ENCODE peak calls at places on chromosome 17, in six cellular contexts. Q, P, K, Y, U and L are unnamed samples.

GRCh38 chr17:17712268-17712924 is 31.1 kb downstream of the RAI1 start:
- DNase-seq in Q (peak; percentile 88), P (no peak), K (no peak), Y (no peak), U (peak; percentile 87), L (no peak)

GRCh38 chr17:53628011-53628410 is 194.7 kb upstream of the KIF2B start:
- DNase-seq in Q (peak; percentile 18), P (no peak), K (no peak), Y (no peak), U (no peak), L (no peak)

GRCh38 chr17:78271419-78272160 is 40.2 kb downstream of the TMEM235 start:
- DNase-seq in Q (no peak), P (no peak), K (no peak), Y (no peak), U (no peak), L (peak; percentile 38)

GRCh38 chr17:38789185-38789584 is 10.2 kb downstream of the PIP4K2B start:
- DNase-seq in Q (peak; percentile 79), P (no peak), K (no peak), Y (no peak), U (no peak), L (no peak)

GRCh38 chr17:1907818-1908698 is 78.3 kb downstream of the RPA1 start:
- DNase-seq in Q (peak; percentile 28), P (peak; percentile 3), K (no peak), Y (no peak), U (peak; percentile 29), L (no peak)

GRCh38 chr17:20852541-20853370 is 190.1 kb downstream of the USP22 start:
- DNase-seq in Q (no peak), P (peak; percentile 2), K (no peak), Y (no peak), U (peak; percentile 13), L (no peak)

GRCh38 chr17:68200689-68201424 is 47.0 kb upstream of the AMZ2 start:
- DNase-seq in Q (peak; percentile 56), P (no peak), K (peak; percentile 86), Y (peak; percentile 78), U (peak; percentile 81), L (peak; percentile 90)

GRCh38 chr17:2055494-2056220 is 754 bp downstream of the HIC1 start:
- DNase-seq in Q (no peak), P (no peak), K (no peak), Y (no peak), U (peak; percentile 81), L (no peak)

GRCh38 chr17:6713918-6714271 is 726 bp upstream of the SLC13A5 start:
- DNase-seq in Q (no peak), P (no peak), K (no peak), Y (no peak), U (no peak), L (no peak)

GRCh38 chr17:28511858-28512461 is 5.8 kb downstream of the FOXN1 start:
- DNase-seq in Q (no peak), P (no peak), K (no peak), Y (no peak), U (no peak), L (no peak)

GRCh38 chr17:58703137-58703846 is 10.9 kb downstream of the RAD51C start:
- DNase-seq in Q (peak; percentile 36), P (peak; percentile 8), K (no peak), Y (no peak), U (peak; percentile 27), L (no peak)

GRCh38 chr17:76528156-76528527 is 9.4 kb downstream of the CYGB start:
- DNase-seq in Q (no peak), P (no peak), K (no peak), Y (no peak), U (peak; percentile 67), L (no peak)

GRCh38 chr17:62703269-62703775 is 75.9 kb downstream of the MRC2 start:
- DNase-seq in Q (peak; percentile 56), P (no peak), K (no peak), Y (no peak), U (no peak), L (no peak)

GRCh38 chr17:82483204-82483660 is 24.7 kb downstream of the NARF start:
- DNase-seq in Q (no peak), P (no peak), K (no peak), Y (no peak), U (no peak), L (no peak)

GRCh38 chr17:49201481-49201927 is 8.9 kb downstream of the GNGT2 start:
- DNase-seq in Q (no peak), P (no peak), K (no peak), Y (no peak), U (no peak), L (no peak)

GRCh38 chr17:28554565-28554964 is 2.1 kb upstream of the UNC119 start:
- DNase-seq in Q (no peak), P (no peak), K (no peak), Y (no peak), U (no peak), L (no peak)

GRCh38 chr17:45906927-45907622 is 12.7 kb downstream of the MAPT start:
- DNase-seq in Q (no peak), P (no peak), K (no peak), Y (no peak), U (no peak), L (no peak)

GRCh38 chr17:15341385-15341849 is at the start of gene TEKT3:
- DNase-seq in Q (peak; percentile 66), P (peak; percentile 59), K (no peak), Y (no peak), U (no peak), L (peak; percentile 92)

GRCh38 chr17:76357597-76358158 is 4.0 kb upstream of the PRPSAP1 start:
- DNase-seq in Q (no peak), P (no peak), K (no peak), Y (no peak), U (no peak), L (no peak)

GRCh38 chr17:74239169-74239568 is 25.8 kb downstream of the TTYH2 start:
- DNase-seq in Q (peak; percentile 89), P (no peak), K (no peak), Y (no peak), U (no peak), L (peak; percentile 62)

GRCh38 chr17:58382108-58382884 is 30.3 kb upstream of the SUPT4H1 start:
- DNase-seq in Q (no peak), P (no peak), K (no peak), Y (no peak), U (peak; percentile 53), L (no peak)

GRCh38 chr17:17484451-17484899 is 7.7 kb downstream of the MED9 start:
- DNase-seq in Q (peak; percentile 50), P (no peak), K (no peak), Y (no peak), U (no peak), L (no peak)

GRCh38 chr17:78759203-78759968 is 22.7 kb downstream of the CYTH1 start:
- DNase-seq in Q (peak; percentile 32), P (no peak), K (no peak), Y (peak; percentile 74), U (peak; percentile 78), L (peak; percentile 91)

GRCh38 chr17:78142113-78142861 is 3.9 kb upstream of the C17orf99 start:
- DNase-seq in Q (peak; percentile 78), P (no peak), K (no peak), Y (no peak), U (no peak), L (no peak)

GRCh38 chr17:75640556-75641119 is 7.4 kb downstream of the SMIM5 start:
- DNase-seq in Q (no peak), P (no peak), K (no peak), Y (no peak), U (no peak), L (no peak)

GRCh38 chr17:72491102-72491501 is 370.3 kb downstream of the SOX9 start:
- DNase-seq in Q (no peak), P (no peak), K (no peak), Y (no peak), U (no peak), L (no peak)

GRCh38 chr17:81097943-81098308 is 63.0 kb downstream of the BAIAP2 start:
- DNase-seq in Q (peak; percentile 61), P (no peak), K (no peak), Y (no peak), U (no peak), L (no peak)